ENCODE peak calls at places on chromosomes 5 and 9, in five cellular contexts. Y, X, K, C and M are unnamed samples.

GRCh38 chr9:89177021-89177400 is 1.6 kb downstream of the SHC3 start:
- DNase-seq in C (no peak), K (no peak), Y (no peak), X (no peak), M (no peak)

GRCh38 chr9:133127340-133127981 is 6.4 kb upstream of the RALGDS start:
- DNase-seq in X (no peak), K (peak), C (peak), Y (peak), M (peak)

GRCh38 chr9:118439446-118439845 is 735.2 kb downstream of the TLR4 start:
- DNase-seq in K (no peak), C (no peak), X (no peak), Y (no peak), M (no peak)

GRCh38 chr9:13278023-13278367 is 1.5 kb downstream of the MPDZ start:
- DNase-seq in C (no peak), Y (no peak), K (no peak), X (peak), M (no peak)

GRCh38 chr9:93136011-93136440 is 2.0 kb upstream of the NINJ1 start:
- DNase-seq in X (no peak), C (no peak), Y (no peak), K (no peak), M (no peak)

GRCh38 chr9:118962426-118962825 is 406.8 kb downstream of the BRINP1 start:
- DNase-seq in X (peak), C (no peak), Y (no peak), K (no peak), M (no peak)

GRCh38 chr9:4596165-4596922 is 65.8 kb upstream of the PLPP6 start:
- DNase-seq in K (no peak), C (peak), X (no peak), Y (peak), M (peak)

GRCh38 chr5:134524826-134525686 is at the start of gene JADE2:
- DNase-seq in X (peak), C (peak), Y (peak), K (peak), M (peak)

GRCh38 chr5:73170522-73170921 is 2.5 kb upstream of the TMEM174 start:
- DNase-seq in K (peak), Y (no peak), C (no peak), X (peak), M (no peak)

GRCh38 chr9:6302417-6302816 is 25.8 kb upstream of the TPD52L3 start:
- DNase-seq in K (no peak), X (no peak), Y (no peak), C (no peak), M (no peak)

GRCh38 chr9:24602687-24603352 is 57.1 kb upstream of the IZUMO3 start:
- DNase-seq in X (no peak), Y (no peak), K (no peak), C (no peak), M (no peak)

GRCh38 chr5:179232091-179232490 is 113.2 kb downstream of the ADAMTS2 start:
- DNase-seq in Y (no peak), K (no peak), C (no peak), X (no peak), M (no peak)

GRCh38 chr9:136198605-136199083 is 6.3 kb downstream of the LHX3 start:
- DNase-seq in C (no peak), K (no peak), X (no peak), Y (no peak), M (no peak)

GRCh38 chr5:113513384-113514262 is at the start of gene YTHDC2:
- DNase-seq in X (peak), K (peak), C (peak), Y (peak), M (peak)

GRCh38 chr9:83707518-83707767 is 315 bp downstream of the UBQLN1 start:
- DNase-seq in Y (no peak), C (no peak), K (no peak), X (peak), M (no peak)

GRCh38 chr9:89356782-89357181 is 38.5 kb downstream of the SECISBP2 start:
- DNase-seq in X (no peak), K (no peak), C (no peak), Y (no peak), M (no peak)

GRCh38 chr5:155259648-155260047 is 246.1 kb downstream of the KIF4B start:
- DNase-seq in Y (no peak), C (no peak), X (no peak), K (no peak), M (peak)

GRCh38 chr5:10760976-10761841 is at the start of gene DAP:
- DNase-seq in X (peak), Y (peak), K (peak), C (peak), M (peak)

GRCh38 chr5:89582768-89583339 is 699.9 kb upstream of the MEF2C start:
- DNase-seq in Y (no peak), K (no peak), X (no peak), C (no peak), M (no peak)

GRCh38 chr5:139141410-139141809 is 56.8 kb downstream of the SIL1 start:
- DNase-seq in K (no peak), X (no peak), C (no peak), Y (no peak), M (no peak)

GRCh38 chr5:56900858-56901578 is 8.4 kb upstream of the SETD9 start:
- DNase-seq in K (peak), X (peak), Y (no peak), C (peak), M (peak)

GRCh38 chr9:93680445-93681315 is 104.3 kb downstream of the PHF2 start:
- DNase-seq in Y (no peak), K (no peak), C (peak), X (no peak), M (no peak)

GRCh38 chr9:71663931-71664459 is 104.3 kb downstream of the CEMIP2 start:
- DNase-seq in Y (no peak), C (no peak), X (peak), K (no peak), M (no peak)